ENCODE peak calls at places on chromosomes 2 and 18, in six cellular contexts. E, Q, R, F, I and K are unnamed samples.

GRCh38 chr2:151053661-151053990 is 208.0 kb downstream of the RBM43 start:
- DNase-seq in E (no peak), Q (peak; percentile 51), R (no peak), F (no peak), I (no peak), K (no peak)

GRCh38 chr2:70068119-70068518 is 19.2 kb upstream of the PCBP1 start:
- DNase-seq in E (no peak), Q (no peak), R (no peak), F (no peak), I (no peak), K (no peak)

GRCh38 chr2:191799526-191799925 is 47.4 kb downstream of the CAVIN2 start:
- DNase-seq in E (no peak), Q (no peak), R (no peak), F (no peak), I (no peak), K (no peak)

GRCh38 chr18:78769502-78770113 is 210.0 kb upstream of the SALL3 start:
- DNase-seq in E (no peak), Q (no peak), R (no peak), F (no peak), I (no peak), K (no peak)

GRCh38 chr2:74001781-74002514 is 17.2 kb downstream of the TET3 start:
- DNase-seq in E (no peak), Q (no peak), R (no peak), F (no peak), I (peak; percentile 62), K (peak; percentile 29)

GRCh38 chr2:38155025-38155424 is 79.1 kb upstream of the CYP1B1 start:
- DNase-seq in E (no peak), Q (no peak), R (no peak), F (no peak), I (no peak), K (no peak)

GRCh38 chr18:69617888-69618287 is 217.2 kb downstream of the DOK6 start:
- DNase-seq in E (no peak), Q (no peak), R (no peak), F (no peak), I (no peak), K (no peak)

GRCh38 chr2:44680983-44681481 is 260.5 kb upstream of the SIX3 start:
- DNase-seq in E (no peak), Q (no peak), R (no peak), F (no peak), I (no peak), K (no peak)

GRCh38 chr2:179226203-179226960 is 38.2 kb downstream of the SESTD1 start:
- DNase-seq in E (no peak), Q (no peak), R (no peak), F (no peak), I (no peak), K (no peak)

GRCh38 chr2:55133467-55134315 is 83.4 kb upstream of the RTN4 start:
- DNase-seq in E (peak; percentile 79), Q (peak; percentile 51), R (peak; percentile 52), F (no peak), I (peak; percentile 71), K (no peak)

GRCh38 chr2:444937-445884 is 157.3 kb upstream of the ALKAL2 start:
- DNase-seq in E (no peak), Q (no peak), R (no peak), F (no peak), I (no peak), K (no peak)

GRCh38 chr2:95086017-95086416 is 35.6 kb downstream of the MRPS5 start:
- DNase-seq in E (no peak), Q (no peak), R (no peak), F (no peak), I (no peak), K (no peak)

GRCh38 chr2:652881-653480 is 24.2 kb downstream of the TMEM18 start:
- DNase-seq in E (no peak), Q (no peak), R (no peak), F (no peak), I (no peak), K (no peak)

GRCh38 chr18:76494181-76494540 is 881 bp downstream of the ZNF516 start:
- DNase-seq in E (no peak), Q (peak; percentile 45), R (peak; percentile 63), F (no peak), I (no peak), K (peak; percentile 14)

GRCh38 chr2:129892360-129892759 is 87.1 kb upstream of the RAB6C start:
- DNase-seq in E (no peak), Q (no peak), R (no peak), F (no peak), I (peak; percentile 53), K (no peak)

GRCh38 chr18:63520053-63520452 is 22.1 kb upstream of the SERPINB12 start:
- DNase-seq in E (no peak), Q (peak; percentile 57), R (no peak), F (no peak), I (no peak), K (no peak)

GRCh38 chr18:63518178-63519012 is 23.8 kb upstream of the SERPINB12 start:
- DNase-seq in E (peak; percentile 44), Q (peak; percentile 80), R (peak; percentile 27), F (peak; percentile 20), I (no peak), K (peak; percentile 49)

GRCh38 chr18:63528863-63529492 is 13.2 kb upstream of the SERPINB12 start:
- DNase-seq in E (no peak), Q (no peak), R (no peak), F (no peak), I (no peak), K (no peak)

DNA sequence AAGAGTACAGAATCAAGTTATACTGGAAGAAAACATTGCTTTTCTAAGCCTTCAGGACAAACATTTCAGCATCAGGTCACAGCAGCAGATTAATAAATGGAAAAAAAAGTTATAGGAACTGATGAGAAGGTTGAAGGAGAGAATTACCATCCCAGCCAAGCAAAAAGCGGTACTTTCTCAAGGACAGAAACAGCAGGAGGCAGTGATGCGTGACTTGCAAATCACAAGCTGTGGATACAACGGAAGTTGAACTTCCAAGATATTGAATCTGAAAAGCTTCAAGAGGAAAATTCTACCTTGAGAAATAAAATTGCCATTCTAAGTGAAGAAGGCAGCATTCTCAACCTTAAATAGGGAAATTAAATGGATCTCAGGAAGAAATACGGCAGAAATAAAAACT is 18.5 kb upstream of the SERPINB12 start:
- DNase-seq in E (no peak), Q (no peak), R (no peak), F (no peak), I (no peak), K (no peak)
- TF ChIP-seq CTCF in E (no peak), Q (no peak), R (no peak), F (no peak), I (no peak), K (no peak)

GRCh38 chr18:55577812-55578539 is 10.0 kb downstream of the TCF4 start:
- DNase-seq in E (no peak), Q (no peak), R (no peak), F (no peak), I (no peak), K (no peak)
- TF ChIP-seq CTCF in E (peak; percentile 23), Q (peak; percentile 31), R (no peak), F (peak; percentile 11), I (no peak), K (peak; percentile 16)

GRCh38 chr2:113977660-113978523 is 88.0 kb downstream of the ACTR3 start:
- DNase-seq in E (no peak), Q (peak; percentile 45), R (no peak), F (no peak), I (no peak), K (peak; percentile 74)
- TF ChIP-seq CTCF in E (peak; percentile 9), Q (peak; percentile 19), R (peak; percentile 5), F (peak; percentile 71), I (peak; percentile 19), K (peak; percentile 73)

GRCh38 chr18:36623681-36624080 is 205.1 kb downstream of the TPGS2 start:
- DNase-seq in E (no peak), Q (no peak), R (no peak), F (no peak), I (no peak), K (no peak)
- TF ChIP-seq CTCF in E (no peak), Q (no peak), R (no peak), F (no peak), I (no peak), K (no peak)

GRCh38 chr2:152925540-152926448 is 207.4 kb downstream of the ARL6IP6 start:
- DNase-seq in E (peak; percentile 45), Q (peak; percentile 88), R (peak; percentile 40), F (peak; percentile 55), I (peak; percentile 70), K (peak; percentile 73)
- TF ChIP-seq CTCF in E (peak; percentile 92), Q (peak; percentile 92), R (peak; percentile 51), F (peak; percentile 81), I (peak; percentile 26), K (peak; percentile 90)

GRCh38 chr2:120229341-120229740 is 6.1 kb upstream of the TMEM185B start:
- DNase-seq in E (no peak), Q (no peak), R (no peak), F (no peak), I (peak; percentile 16), K (peak; percentile 9)

GRCh38 chr2:120227111-120227991 is 4.2 kb upstream of the TMEM185B start:
- DNase-seq in E (no peak), Q (peak; percentile 84), R (no peak), F (no peak), I (peak; percentile 52), K (no peak)

GRCh38 chr2:120226296-120226695 is 3.1 kb upstream of the TMEM185B start:
- DNase-seq in E (no peak), Q (no peak), R (no peak), F (no peak), I (peak; percentile 57), K (no peak)

GRCh38 chr2:120230515-120231471 is 7.6 kb upstream of the TMEM185B start:
- DNase-seq in E (no peak), Q (no peak), R (peak; percentile 12), F (no peak), I (peak; percentile 42), K (peak; percentile 76)

GRCh38 chr2:120228503-120228902 is 5.3 kb upstream of the TMEM185B start:
- DNase-seq in E (no peak), Q (peak; percentile 48), R (no peak), F (no peak), I (no peak), K (no peak)
- TF ChIP-seq CTCF in E (no peak), Q (peak; percentile 11), R (no peak), F (no peak), I (no peak), K (no peak)